ENCODE peak calls at places on chromosomes 4 and X, in eight cellular contexts. One of them, this sample, is unnamed.

GRCh38 chr4:87584509-87584908 is 23.8 kb upstream of the DSPP start:
- DNase-seq in hypothalamus: no peak
- DNase-seq in hepatocyte: no peak
- DNase-seq in globus pallidus: no peak
- DNase-seq in stimulated activated CD4-positive, alpha-beta T cell treated with anti-CD3 and anti-CD28 coated beads, Interleukin-2, amount 100 ng/mL, for 48 hours: no peak
- DNase-seq in PC-3: no peak
- DNase-seq in NCI-H2227 treated with DMSO at 0.1 percent for 48 hours: no peak
- DNase-seq in glutamatergic neuron: no peak
- DNase-seq in this sample: no peak

GRCh38 chr4:71404049-71404448 is 65.2 kb downstream of the SLC4A4 start:
- DNase-seq in hypothalamus: no peak
- DNase-seq in hepatocyte: no peak
- DNase-seq in globus pallidus: no peak
- DNase-seq in stimulated activated CD4-positive, alpha-beta T cell treated with anti-CD3 and anti-CD28 coated beads, Interleukin-2, amount 100 ng/mL, for 48 hours: no peak
- DNase-seq in PC-3: peak; percentile 15
- DNase-seq in NCI-H2227 treated with DMSO at 0.1 percent for 48 hours: no peak
- DNase-seq in glutamatergic neuron: no peak
- DNase-seq in this sample: no peak

GRCh38 chr4:154620111-154620510 is 7.7 kb upstream of the FGG start:
- DNase-seq in hypothalamus: no peak
- DNase-seq in hepatocyte: no peak
- DNase-seq in globus pallidus: no peak
- DNase-seq in stimulated activated CD4-positive, alpha-beta T cell treated with anti-CD3 and anti-CD28 coated beads, Interleukin-2, amount 100 ng/mL, for 48 hours: no peak
- DNase-seq in PC-3: no peak
- DNase-seq in NCI-H2227 treated with DMSO at 0.1 percent for 48 hours: no peak
- DNase-seq in glutamatergic neuron: no peak
- DNase-seq in this sample: no peak

GRCh38 chr4:99507762-99508161 is 3.1 kb upstream of the C4orf17 start:
- DNase-seq in hypothalamus: no peak
- DNase-seq in hepatocyte: no peak
- DNase-seq in globus pallidus: no peak
- DNase-seq in stimulated activated CD4-positive, alpha-beta T cell treated with anti-CD3 and anti-CD28 coated beads, Interleukin-2, amount 100 ng/mL, for 48 hours: no peak
- DNase-seq in PC-3: peak; percentile 17
- DNase-seq in NCI-H2227 treated with DMSO at 0.1 percent for 48 hours: no peak
- DNase-seq in glutamatergic neuron: no peak
- DNase-seq in this sample: no peak

GRCh38 chr4:87490664-87491369 is 38.4 kb downstream of the SPARCL1 start:
- DNase-seq in hypothalamus: no peak
- DNase-seq in hepatocyte: no peak
- DNase-seq in globus pallidus: no peak
- DNase-seq in stimulated activated CD4-positive, alpha-beta T cell treated with anti-CD3 and anti-CD28 coated beads, Interleukin-2, amount 100 ng/mL, for 48 hours: no peak
- DNase-seq in PC-3: no peak
- DNase-seq in NCI-H2227 treated with DMSO at 0.1 percent for 48 hours: no peak
- DNase-seq in glutamatergic neuron: no peak
- DNase-seq in this sample: no peak

GRCh38 chrX:40415675-40416074 is 165.1 kb upstream of the ATP6AP2 start:
- DNase-seq in hypothalamus: no peak
- DNase-seq in hepatocyte: no peak
- DNase-seq in globus pallidus: no peak
- DNase-seq in stimulated activated CD4-positive, alpha-beta T cell treated with anti-CD3 and anti-CD28 coated beads, Interleukin-2, amount 100 ng/mL, for 48 hours: no peak
- DNase-seq in PC-3: no peak
- DNase-seq in NCI-H2227 treated with DMSO at 0.1 percent for 48 hours: no peak
- DNase-seq in glutamatergic neuron: no peak
- DNase-seq in this sample: peak; percentile 58

GRCh38 chrX:31508338-31508737 is 436.5 kb upstream of the FTHL17 start:
- DNase-seq in hypothalamus: no peak
- DNase-seq in hepatocyte: peak; percentile 6
- DNase-seq in globus pallidus: peak; percentile 58
- DNase-seq in stimulated activated CD4-positive, alpha-beta T cell treated with anti-CD3 and anti-CD28 coated beads, Interleukin-2, amount 100 ng/mL, for 48 hours: no peak
- DNase-seq in PC-3: no peak
- DNase-seq in NCI-H2227 treated with DMSO at 0.1 percent for 48 hours: no peak
- DNase-seq in glutamatergic neuron: no peak
- DNase-seq in this sample: peak; percentile 26

GRCh38 chrX:71514367-71515038 is 18.4 kb upstream of the OGT start:
- DNase-seq in hypothalamus: no peak
- DNase-seq in hepatocyte: no peak
- DNase-seq in globus pallidus: no peak
- DNase-seq in stimulated activated CD4-positive, alpha-beta T cell treated with anti-CD3 and anti-CD28 coated beads, Interleukin-2, amount 100 ng/mL, for 48 hours: no peak
- DNase-seq in PC-3: no peak
- DNase-seq in NCI-H2227 treated with DMSO at 0.1 percent for 48 hours: no peak
- DNase-seq in glutamatergic neuron: no peak
- DNase-seq in this sample: no peak

This sample was measured in SK-N-SH.